ENCODE peak calls at places on chromosomes 3 and 15, in five cellular contexts. G, I, S, M and A are unnamed samples.

GRCh38 chr3:52440671-52441070 is 4.2 kb downstream of the SEMA3G start:
- DNase-seq in G (no peak), I (no peak), S (no peak), M (peak), A (no peak)

GRCh38 chr3:168416446-168416845 is 320.7 kb upstream of the GOLIM4 start:
- DNase-seq in G (no peak), I (no peak), S (no peak), M (no peak), A (no peak)

GRCh38 chr15:80816049-80816653 is 37.0 kb downstream of the CEMIP start:
- DNase-seq in G (no peak), I (no peak), S (no peak), M (no peak), A (no peak)

GRCh38 chr3:58137306-58137705 is 73.5 kb downstream of the DNASE1L3 start:
- DNase-seq in G (no peak), I (no peak), S (no peak), M (no peak), A (no peak)

GRCh38 chr15:25175789-25176615 is 221.2 kb downstream of the SNRPN start:
- DNase-seq in G (no peak), I (no peak), S (no peak), M (peak), A (no peak)

GRCh38 chr3:183149915-183150825 is 12.4 kb downstream of the LAMP3 start:
- DNase-seq in G (no peak), I (no peak), S (peak), M (no peak), A (no peak)

GRCh38 chr3:138450704-138451424 is 16.4 kb downstream of the ESYT3 start:
- DNase-seq in G (no peak), I (no peak), S (no peak), M (no peak), A (no peak)

GRCh38 chr3:123311201-123311600 is 109.5 kb downstream of the SEC22A start:
- DNase-seq in G (no peak), I (no peak), S (no peak), M (no peak), A (no peak)

GRCh38 chr3:17027344-17027743 is 142.6 kb downstream of the PLCL2 start:
- DNase-seq in G (no peak), I (no peak), S (peak), M (no peak), A (no peak)

GRCh38 chr15:45023659-45024320 is 795 bp downstream of the SORD start:
- DNase-seq in G (no peak), I (peak), S (peak), M (no peak), A (no peak)

GRCh38 chr3:16570113-16570512 is 35.1 kb downstream of the DAZL start:
- DNase-seq in G (no peak), I (no peak), S (no peak), M (no peak), A (no peak)

GRCh38 chr3:34260266-34260990 is 462.0 kb downstream of the PDCD6IP start:
- DNase-seq in G (peak), I (peak), S (peak), M (peak), A (no peak)

GRCh38 chr15:37054336-37054735 is 46.0 kb downstream of the MEIS2 start:
- DNase-seq in G (no peak), I (no peak), S (no peak), M (no peak), A (no peak)

GRCh38 chr3:186964071-186964470 is 33.7 kb downstream of the ST6GAL1 start:
- DNase-seq in G (no peak), I (no peak), S (no peak), M (no peak), A (no peak)

GRCh38 chr15:67144609-67145306 is 79.4 kb downstream of the SMAD3 start:
- DNase-seq in G (no peak), I (peak), S (no peak), M (no peak), A (no peak)

GRCh38 chr3:16741103-16741758 is 136.0 kb upstream of the DAZL start:
- DNase-seq in G (peak), I (peak), S (peak), M (no peak), A (no peak)

GRCh38 chr15:98620020-98620419 is 28.3 kb upstream of the IGF1R start:
- DNase-seq in G (no peak), I (no peak), S (no peak), M (no peak), A (no peak)

GRCh38 chr15:40435331-40436089 is 5.2 kb upstream of the BAHD1 start:
- DNase-seq in G (no peak), I (no peak), S (peak), M (no peak), A (no peak)
- H3K4me3 ChIP-seq in G (peak), I (no peak), S (no peak), M (no peak), A (no peak)

DNA sequence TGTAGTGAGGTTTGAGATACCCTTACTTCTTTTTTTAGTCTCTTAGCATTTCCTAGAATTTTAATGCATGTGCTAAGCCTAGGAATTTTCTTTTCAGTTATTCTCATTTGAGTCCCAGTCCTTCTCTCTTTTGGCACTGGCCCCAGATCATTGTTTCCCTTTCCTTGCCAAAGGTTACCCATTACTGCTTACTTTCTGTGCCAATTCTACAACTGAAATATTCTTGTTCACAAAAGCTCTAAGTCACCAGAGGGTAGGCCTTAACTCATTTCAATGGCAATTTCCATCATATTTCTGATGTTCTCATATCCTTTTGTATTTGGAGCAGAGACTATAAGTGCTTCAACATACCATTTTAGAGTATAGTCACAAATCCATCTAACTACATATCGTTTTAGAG is 199.6 kb upstream of the CBLB start:
- DNase-seq in G (no peak), I (peak), S (peak), M (no peak), A (no peak)
- H3K4me3 ChIP-seq in G (no peak), I (no peak), S (peak), M (no peak), A (no peak)

DNA sequence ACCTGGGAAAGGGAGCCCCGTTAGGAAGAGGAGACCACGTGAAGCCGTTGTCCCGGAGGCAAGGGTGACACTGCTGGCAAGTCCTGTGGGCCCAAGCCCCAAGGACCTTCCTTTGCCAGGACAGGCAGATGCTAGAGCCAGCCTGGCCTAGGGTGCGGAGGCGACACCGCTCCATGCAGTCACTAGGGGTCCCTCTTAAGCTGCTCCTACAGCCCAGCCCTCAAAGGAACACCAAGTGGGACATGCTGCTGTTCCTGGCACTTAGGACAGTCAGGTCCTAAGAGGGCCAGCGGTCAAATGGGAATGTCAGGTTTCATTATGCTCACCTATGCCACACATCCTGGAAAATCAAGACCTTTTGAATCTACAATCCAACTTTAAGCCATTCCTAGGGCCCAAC is 59.7 kb downstream of the RPN1 start:
- DNase-seq in G (no peak), I (no peak), S (no peak), M (no peak), A (no peak)
- H3K4me3 ChIP-seq in G (no peak), I (no peak), S (no peak), M (no peak), A (no peak)

GRCh38 chr3:105759442-105760078 is 109.3 kb downstream of the CBLB start:
- DNase-seq in G (no peak), I (no peak), S (no peak), M (no peak), A (no peak)
- H3K4me3 ChIP-seq in G (no peak), I (no peak), S (no peak), M (no peak), A (no peak)

GRCh38 chr3:184317201-184317600 is 2.8 kb downstream of the EIF4G1 start:
- DNase-seq in G (no peak), I (no peak), S (no peak), M (peak), A (no peak)

GRCh38 chr3:184314700-184315505 is 497 bp downstream of the EIF4G1 start:
- DNase-seq in G (no peak), I (peak), S (peak), M (peak), A (no peak)

GRCh38 chr3:184315871-184316661 is 1.7 kb downstream of the EIF4G1 start:
- DNase-seq in G (no peak), I (no peak), S (peak), M (peak), A (no peak)

GRCh38 chr3:184315506-184315867 is 1.1 kb downstream of the EIF4G1 start:
- DNase-seq in G (no peak), I (no peak), S (no peak), M (no peak), A (no peak)

GRCh38 chr3:184316792-184317191 is 2.4 kb downstream of the EIF4G1 start:
- DNase-seq in G (no peak), I (no peak), S (no peak), M (peak), A (no peak)
- H3K4me3 ChIP-seq in G (peak), I (peak), S (peak), M (no peak), A (peak)